ENCODE peak calls at places on chromosome 16, in ten cellular contexts. D is heart right ventricle, I is spleen, L is tibial nerve, K is stomach, H is type B pancreatic cell, C is BJ, V is heart left ventricle, J is progenitor cell of endocrine pancreas, P is HL-60. O is an unnamed sample.

GRCh38 chr16:75733305-75734141 is 7.2 kb upstream of the CPHXL start:
- DNase-seq in H (no peak), V (peak; percentile 23), K (no peak), P (no peak), C (peak; percentile 27), L (peak; percentile 21), J (no peak), D (no peak), I (no peak), O (no peak)

GRCh38 chr16:27305839-27306442 is 7.8 kb upstream of the IL4R start:
- DNase-seq in D (no peak), L (no peak), H (no peak), C (no peak), J (no peak), V (no peak), P (no peak), K (no peak), I (no peak), O (no peak)

GRCh38 chr16:6682142-6682811 is 650.4 kb upstream of the RBFOX1 start:
- DNase-seq in L (peak; percentile 9), K (peak; percentile 31), I (no peak), D (peak; percentile 13), P (peak; percentile 33), V (peak; percentile 24), J (peak; percentile 23), H (no peak), C (no peak), O (no peak)

GRCh38 chr16:78210305-78210704 is 110.9 kb downstream of the WWOX start:
- DNase-seq in D (no peak), K (no peak), J (no peak), H (no peak), P (no peak), C (no peak), I (no peak), L (no peak), V (no peak), O (peak; percentile 6)

GRCh38 chr16:64773638-64774037 is 348.2 kb downstream of the CDH11 start:
- DNase-seq in H (no peak), I (no peak), J (no peak), D (no peak), C (no peak), K (no peak), L (no peak), P (no peak), V (no peak), O (no peak)

GRCh38 chr16:68676113-68676860 is 31.2 kb downstream of the CDH3 start:
- DNase-seq in D (no peak), H (no peak), C (no peak), I (no peak), L (no peak), K (no peak), J (no peak), V (no peak), P (no peak), O (no peak)

GRCh38 chr16:81632392-81633146 is 146.5 kb upstream of the PLCG2 start:
- DNase-seq in P (peak; percentile 75), I (peak; percentile 75), L (no peak), V (no peak), H (no peak), K (peak; percentile 49), J (no peak), D (no peak), C (no peak), O (no peak)

GRCh38 chr16:11212819-11213196 is 43.2 kb downstream of the SOCS1 start:
- DNase-seq in H (no peak), J (no peak), C (no peak), I (peak; percentile 63), L (no peak), D (no peak), K (no peak), V (no peak), P (no peak), O (no peak)

GRCh38 chr16:86930663-86931062 is 352.3 kb downstream of the FOXL1 start:
- DNase-seq in C (no peak), I (no peak), H (no peak), L (no peak), D (no peak), V (no peak), J (no peak), P (no peak), K (no peak), O (no peak)

GRCh38 chr16:84340305-84341040 is 27.9 kb upstream of the ATP2C2 start:
- DNase-seq in D (no peak), C (no peak), J (no peak), P (peak; percentile 64), V (no peak), I (no peak), K (no peak), L (no peak), H (no peak), O (no peak)

GRCh38 chr16:17832738-17833137 is 362.0 kb upstream of the XYLT1 start:
- DNase-seq in K (no peak), H (no peak), P (no peak), V (no peak), L (no peak), C (no peak), D (no peak), J (no peak), I (no peak), O (no peak)

GRCh38 chr16:17830651-17831050 is 359.9 kb upstream of the XYLT1 start:
- DNase-seq in P (no peak), K (no peak), V (no peak), D (no peak), H (no peak), J (no peak), L (no peak), I (no peak), C (peak; percentile 24), O (no peak)

GRCh38 chr16:17829826-17830225 is 359.1 kb upstream of the XYLT1 start:
- DNase-seq in K (no peak), I (no peak), V (no peak), C (no peak), H (no peak), D (no peak), L (no peak), P (no peak), J (no peak), O (no peak)

GRCh38 chr16:17828012-17828411 is 357.3 kb upstream of the XYLT1 start:
- DNase-seq in L (no peak), J (no peak), C (peak; percentile 81), I (no peak), P (no peak), K (no peak), D (no peak), H (no peak), V (no peak), O (peak; percentile 32)

GRCh38 chr16:17831330-17831729 is 360.6 kb upstream of the XYLT1 start:
- DNase-seq in I (no peak), J (no peak), H (no peak), K (no peak), P (no peak), L (no peak), C (no peak), D (no peak), V (no peak), O (no peak)
- TF ChIP-seq CTCF in I (no peak), J (peak; percentile 8), H (peak; percentile 49), K (no peak), P (no peak), L (no peak), C (no peak), D (no peak), V (no peak), O (no peak)

GRCh38 chr16:4435668-4436067 is 10.0 kb downstream of the DNAJA3 start:
- DNase-seq in D (no peak), V (no peak), J (no peak), P (no peak), H (no peak), C (no peak), L (no peak), K (no peak), I (no peak), O (no peak)

GRCh38 chr16:4431023-4431422 is 5.4 kb downstream of the DNAJA3 start:
- DNase-seq in I (no peak), P (no peak), D (no peak), K (no peak), C (no peak), L (no peak), H (no peak), V (no peak), J (no peak), O (no peak)

GRCh38 chr16:4437366-4437765 is 11.7 kb downstream of the DNAJA3 start:
- DNase-seq in P (no peak), C (no peak), J (no peak), K (no peak), L (no peak), V (no peak), H (no peak), I (no peak), D (no peak), O (no peak)

GRCh38 chr16:4433228-4433627 is 7.6 kb downstream of the DNAJA3 start:
- DNase-seq in V (no peak), D (no peak), C (no peak), J (no peak), P (no peak), I (no peak), L (no peak), H (no peak), K (no peak), O (no peak)

GRCh38 chr16:4433914-4434787 is 8.5 kb downstream of the DNAJA3 start:
- DNase-seq in H (no peak), C (no peak), K (no peak), L (no peak), J (no peak), V (no peak), P (no peak), D (no peak), I (no peak), O (no peak)
- TF ChIP-seq CTCF in H (no peak), C (no peak), K (no peak), L (no peak), J (no peak), V (no peak), P (no peak), D (no peak), I (no peak), O (no peak)

DNA sequence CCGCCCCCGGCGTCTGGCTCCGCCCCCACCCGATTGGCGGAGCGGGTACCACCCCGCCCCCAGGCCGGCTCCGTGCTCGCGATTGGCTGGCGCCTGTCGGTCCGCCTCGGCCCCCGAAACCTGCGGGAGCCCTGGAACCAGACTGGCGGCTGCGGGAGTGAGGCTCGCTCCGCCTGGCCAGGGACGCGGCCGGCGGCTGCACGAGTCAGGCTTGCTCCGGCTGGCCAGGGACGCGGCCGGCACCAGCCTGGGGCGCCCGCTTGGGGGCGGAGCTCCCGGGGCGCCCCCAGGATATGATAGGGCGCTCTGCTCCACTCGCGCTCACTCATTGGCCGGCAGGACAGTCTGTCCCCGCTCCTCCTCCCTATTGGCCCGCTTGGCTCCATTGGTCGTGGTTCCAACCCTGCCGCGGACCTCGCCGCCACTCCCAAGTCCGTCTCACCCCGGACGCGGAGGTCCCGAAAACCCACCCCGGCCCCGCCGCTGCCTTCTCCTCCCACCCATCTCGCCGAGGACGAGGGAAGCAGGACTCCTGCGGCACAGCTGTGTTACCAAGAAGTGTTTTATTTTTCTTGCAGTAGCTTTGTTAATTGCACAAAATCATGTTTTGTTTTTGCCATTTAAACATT is 340 bp upstream of the ROGDI start:
- DNase-seq in J (peak; percentile 81), L (peak; percentile 85), C (peak; percentile 49), V (peak; percentile 95), I (peak; percentile 97), P (peak; percentile 94), D (peak; percentile 93), H (peak; percentile 91), K (peak; percentile 93), O (peak; percentile 68)
- TF ChIP-seq CTCF in J (peak; percentile 20), L (peak; percentile 12), C (no peak), V (peak; percentile 19), I (peak; percentile 43), P (no peak), D (no peak), H (no peak), K (peak; percentile 64), O (no peak)

GRCh38 chr16:9256196-9256595 is 164.8 kb downstream of the HAPSTR1 start:
- DNase-seq in L (no peak), V (no peak), D (peak; percentile 17), C (no peak), P (peak; percentile 45), J (peak; percentile 25), I (no peak), H (no peak), K (peak; percentile 31), O (no peak)
- TF ChIP-seq CTCF in L (no peak), V (no peak), D (peak; percentile 10), C (peak; percentile 49), P (peak; percentile 60), J (peak; percentile 65), I (no peak), H (peak; percentile 73), K (peak; percentile 18), O (peak; percentile 73)

O was measured in retinal pigment epithelial cell.